ENCODE peak calls at places on chromosome 7, in nine cellular contexts. One of them, this sample, is unnamed.

GRCh38 chr7:80879849-80880248 is 39.0 kb downstream of the SEMA3C start:
- DNase-seq in mesendoderm: no peak
- DNase-seq in astrocyte: peak; percentile 72
- DNase-seq in endothelial cell of umbilical vein: no peak
- DNase-seq in GM23248: peak; percentile 63
- DNase-seq in keratinocyte: no peak
- DNase-seq in SK-N-SH: no peak
- DNase-seq in fibroblast of lung: peak; percentile 80
- DNase-seq in neural progenitor cell: no peak
- DNase-seq in this sample: no peak

GRCh38 chr7:88243345-88243909 is 23.6 kb upstream of the SRI start:
- DNase-seq in mesendoderm: peak; percentile 83
- DNase-seq in astrocyte: peak; percentile 42
- DNase-seq in endothelial cell of umbilical vein: peak; percentile 75
- DNase-seq in GM23248: peak; percentile 66
- DNase-seq in keratinocyte: no peak
- DNase-seq in SK-N-SH: peak; percentile 51
- DNase-seq in fibroblast of lung: peak; percentile 51
- DNase-seq in neural progenitor cell: peak; percentile 50
- DNase-seq in this sample: no peak

GRCh38 chr7:92603089-92603445 is 12.9 kb upstream of the FAM133B start:
- DNase-seq in mesendoderm: no peak
- DNase-seq in astrocyte: no peak
- DNase-seq in endothelial cell of umbilical vein: no peak
- DNase-seq in GM23248: no peak
- DNase-seq in keratinocyte: no peak
- DNase-seq in SK-N-SH: no peak
- DNase-seq in fibroblast of lung: no peak
- DNase-seq in neural progenitor cell: no peak
- DNase-seq in this sample: no peak

GRCh38 chr7:23373151-23374004 is 74.2 kb downstream of the MALSU1 start:
- DNase-seq in mesendoderm: no peak
- DNase-seq in astrocyte: peak; percentile 69
- DNase-seq in endothelial cell of umbilical vein: peak; percentile 92
- DNase-seq in GM23248: no peak
- DNase-seq in keratinocyte: no peak
- DNase-seq in SK-N-SH: no peak
- DNase-seq in fibroblast of lung: peak; percentile 76
- DNase-seq in neural progenitor cell: no peak
- DNase-seq in this sample: peak; percentile 60

GRCh38 chr7:138889566-138889965 is 91.6 kb upstream of the ATP6V0A4 start:
- DNase-seq in mesendoderm: no peak
- DNase-seq in astrocyte: peak; percentile 65
- DNase-seq in endothelial cell of umbilical vein: no peak
- DNase-seq in GM23248: peak; percentile 49
- DNase-seq in keratinocyte: no peak
- DNase-seq in SK-N-SH: no peak
- DNase-seq in fibroblast of lung: peak; percentile 70
- DNase-seq in neural progenitor cell: no peak
- DNase-seq in this sample: no peak

GRCh38 chr7:135459951-135460567 is 49.8 kb downstream of the CNOT4 start:
- DNase-seq in mesendoderm: no peak
- DNase-seq in astrocyte: no peak
- DNase-seq in endothelial cell of umbilical vein: peak; percentile 11
- DNase-seq in GM23248: no peak
- DNase-seq in keratinocyte: no peak
- DNase-seq in SK-N-SH: no peak
- DNase-seq in fibroblast of lung: no peak
- DNase-seq in neural progenitor cell: no peak
- DNase-seq in this sample: no peak

GRCh38 chr7:49791089-49791741 is 17.8 kb downstream of the VWC2 start:
- DNase-seq in mesendoderm: peak; percentile 90
- DNase-seq in astrocyte: no peak
- DNase-seq in endothelial cell of umbilical vein: no peak
- DNase-seq in GM23248: no peak
- DNase-seq in keratinocyte: no peak
- DNase-seq in SK-N-SH: peak; percentile 39
- DNase-seq in fibroblast of lung: no peak
- DNase-seq in neural progenitor cell: peak; percentile 76
- DNase-seq in this sample: no peak

GRCh38 chr7:119105381-119105780 is 880.9 kb downstream of the ANKRD7 start:
- DNase-seq in mesendoderm: peak; percentile 87
- DNase-seq in astrocyte: no peak
- DNase-seq in endothelial cell of umbilical vein: no peak
- DNase-seq in GM23248: no peak
- DNase-seq in keratinocyte: no peak
- DNase-seq in SK-N-SH: no peak
- DNase-seq in fibroblast of lung: no peak
- DNase-seq in neural progenitor cell: no peak
- DNase-seq in this sample: no peak

GRCh38 chr7:69599879-69600764 is 1.8 kb downstream of the AUTS2 start:
- DNase-seq in mesendoderm: peak; percentile 36
- DNase-seq in astrocyte: peak; percentile 16
- DNase-seq in endothelial cell of umbilical vein: no peak
- DNase-seq in GM23248: peak; percentile 15
- DNase-seq in keratinocyte: no peak
- DNase-seq in SK-N-SH: peak; percentile 69
- DNase-seq in fibroblast of lung: peak; percentile 29
- DNase-seq in neural progenitor cell: peak; percentile 50
- DNase-seq in this sample: peak; percentile 45

GRCh38 chr7:155885162-155886160 is 73.2 kb upstream of the SHH start:
- DNase-seq in mesendoderm: peak; percentile 50
- DNase-seq in astrocyte: peak; percentile 82
- DNase-seq in endothelial cell of umbilical vein: peak; percentile 81
- DNase-seq in GM23248: peak; percentile 34
- DNase-seq in keratinocyte: no peak
- DNase-seq in SK-N-SH: no peak
- DNase-seq in fibroblast of lung: peak; percentile 89
- DNase-seq in neural progenitor cell: peak; percentile 45
- DNase-seq in this sample: no peak

DNA sequence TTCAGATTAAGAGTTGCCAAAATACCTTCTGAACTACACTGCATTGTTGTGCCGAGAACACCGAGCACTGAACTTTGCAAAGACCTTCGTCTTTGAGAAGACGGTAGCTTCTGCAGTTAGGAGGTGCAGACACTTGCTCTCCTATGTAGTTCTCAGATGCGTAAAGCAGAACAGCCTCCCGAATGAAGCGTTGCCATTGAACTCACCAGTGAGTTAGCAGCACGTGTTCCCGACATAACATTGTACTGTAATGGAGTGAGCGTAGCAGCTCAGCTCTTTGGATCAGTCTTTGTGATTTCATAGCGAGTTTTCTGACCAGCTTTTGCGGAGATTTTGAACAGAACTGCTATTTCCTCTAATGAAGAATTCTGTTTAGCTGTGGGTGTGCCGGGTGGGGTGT is 45.0 kb downstream of the DAGLB start:
- DNase-seq in mesendoderm: no peak
- DNase-seq in astrocyte: no peak
- DNase-seq in endothelial cell of umbilical vein: no peak
- DNase-seq in GM23248: no peak
- DNase-seq in keratinocyte: no peak
- DNase-seq in SK-N-SH: no peak
- DNase-seq in fibroblast of lung: no peak
- DNase-seq in neural progenitor cell: no peak
- DNase-seq in this sample: no peak
- H3K36me3 ChIP-seq in mesendoderm: peaks cover 25% of the 10 kb centered on the region
- H3K36me3 ChIP-seq in astrocyte: peaks cover 57% of the 10 kb centered on the region
- H3K36me3 ChIP-seq in endothelial cell of umbilical vein: peaks cover 23% of the 10 kb centered on the region
- H3K36me3 ChIP-seq in GM23248: peaks cover 80% of the 10 kb centered on the region
- H3K36me3 ChIP-seq in keratinocyte: peaks cover 38% of the 10 kb centered on the region
- H3K36me3 ChIP-seq in SK-N-SH: peaks cover 83% of the 10 kb centered on the region
- H3K36me3 ChIP-seq in fibroblast of lung: peaks cover 16% of the 10 kb centered on the region
- H3K36me3 ChIP-seq in neural progenitor cell: no peaks in the 10 kb centered on the region
- H3K36me3 ChIP-seq in this sample: peaks cover 93% of the 10 kb centered on the region

GRCh38 chr7:153590136-153590535 is 462.1 kb upstream of the DPP6 start:
- DNase-seq in mesendoderm: peak; percentile 7
- DNase-seq in astrocyte: no peak
- DNase-seq in endothelial cell of umbilical vein: no peak
- DNase-seq in GM23248: no peak
- DNase-seq in keratinocyte: no peak
- DNase-seq in SK-N-SH: no peak
- DNase-seq in fibroblast of lung: no peak
- DNase-seq in neural progenitor cell: no peak
- DNase-seq in this sample: no peak

GRCh38 chr7:153584132-153584531 is 468.1 kb upstream of the DPP6 start:
- DNase-seq in mesendoderm: no peak
- DNase-seq in astrocyte: no peak
- DNase-seq in endothelial cell of umbilical vein: no peak
- DNase-seq in GM23248: no peak
- DNase-seq in keratinocyte: no peak
- DNase-seq in SK-N-SH: no peak
- DNase-seq in fibroblast of lung: no peak
- DNase-seq in neural progenitor cell: no peak
- DNase-seq in this sample: no peak

GRCh38 chr7:153590571-153590970 is 461.6 kb upstream of the DPP6 start:
- DNase-seq in mesendoderm: no peak
- DNase-seq in astrocyte: no peak
- DNase-seq in endothelial cell of umbilical vein: no peak
- DNase-seq in GM23248: no peak
- DNase-seq in keratinocyte: no peak
- DNase-seq in SK-N-SH: no peak
- DNase-seq in fibroblast of lung: no peak
- DNase-seq in neural progenitor cell: no peak
- DNase-seq in this sample: no peak

GRCh38 chr7:153588596-153588995 is 463.6 kb upstream of the DPP6 start:
- DNase-seq in mesendoderm: no peak
- DNase-seq in astrocyte: no peak
- DNase-seq in endothelial cell of umbilical vein: no peak
- DNase-seq in GM23248: no peak
- DNase-seq in keratinocyte: no peak
- DNase-seq in SK-N-SH: no peak
- DNase-seq in fibroblast of lung: no peak
- DNase-seq in neural progenitor cell: no peak
- DNase-seq in this sample: no peak
- H3K27ac ChIP-seq in mesendoderm: no peak overlapping the region
- H3K27ac ChIP-seq in astrocyte: no peak overlapping the region
- H3K27ac ChIP-seq in endothelial cell of umbilical vein: no peak overlapping the region
- H3K27ac ChIP-seq in GM23248: no peak overlapping the region
- H3K27ac ChIP-seq in keratinocyte: no peak overlapping the region
- H3K27ac ChIP-seq in SK-N-SH: no peak overlapping the region
- H3K27ac ChIP-seq in fibroblast of lung: no peak overlapping the region
- H3K27ac ChIP-seq in neural progenitor cell: no peak overlapping the region
- H3K27ac ChIP-seq in this sample: no peak overlapping the region

DNA sequence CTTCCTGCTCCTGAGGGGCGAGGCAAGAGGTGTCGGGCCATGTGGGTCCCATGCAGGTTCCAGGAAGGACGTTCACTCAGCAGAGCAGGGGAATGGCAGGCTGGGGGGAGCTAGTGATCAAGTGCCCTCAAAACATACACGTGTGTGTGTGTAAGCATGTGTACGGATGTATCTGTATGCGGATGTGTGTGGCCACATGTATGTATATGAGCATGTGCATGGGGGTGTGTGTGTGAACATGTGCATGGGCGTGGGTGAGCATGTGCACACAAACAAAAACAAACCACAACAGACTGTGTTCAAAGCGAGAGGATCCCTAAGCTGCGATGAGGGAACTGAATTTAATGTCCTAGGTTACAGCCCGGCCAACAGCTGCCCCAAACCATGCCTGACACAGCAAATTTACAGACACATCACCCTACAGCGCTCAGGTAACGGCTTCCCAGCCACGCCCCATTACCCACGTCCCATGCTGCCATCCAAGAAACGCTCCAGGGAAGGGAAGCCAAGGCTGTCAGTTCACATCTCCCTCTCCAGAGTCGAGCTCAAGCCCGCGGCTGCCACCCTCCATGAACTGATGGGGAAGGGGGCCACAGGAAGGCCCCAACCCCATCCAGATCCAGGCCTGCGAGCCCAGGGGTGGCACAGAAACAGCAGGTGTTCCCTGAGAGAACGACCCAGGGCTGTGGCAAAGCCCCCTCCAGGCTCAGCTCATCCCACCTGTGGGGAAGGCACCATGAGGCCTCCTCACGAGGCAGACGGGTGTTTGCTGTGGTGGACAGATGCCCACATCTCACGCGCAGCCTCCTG is 56.6 kb downstream of the PTPRN2 start:
- DNase-seq in mesendoderm: no peak
- DNase-seq in astrocyte: no peak
- DNase-seq in endothelial cell of umbilical vein: no peak
- DNase-seq in GM23248: no peak
- DNase-seq in keratinocyte: no peak
- DNase-seq in SK-N-SH: no peak
- DNase-seq in fibroblast of lung: no peak
- DNase-seq in neural progenitor cell: no peak
- DNase-seq in this sample: no peak
- H3K9ac ChIP-seq in mesendoderm: no peak overlapping the region
- H3K9ac ChIP-seq in astrocyte: no peak overlapping the region
- H3K9ac ChIP-seq in endothelial cell of umbilical vein: no peak overlapping the region
- H3K9ac ChIP-seq in GM23248: no peak overlapping the region
- H3K9ac ChIP-seq in keratinocyte: no peak overlapping the region
- H3K9ac ChIP-seq in SK-N-SH: no peak overlapping the region
- H3K9ac ChIP-seq in fibroblast of lung: no peak overlapping the region
- H3K9ac ChIP-seq in neural progenitor cell: no peak overlapping the region
- H3K9ac ChIP-seq in this sample: no peak overlapping the region

GRCh38 chr7:75573477-75574019 is 81.4 kb downstream of the SPDYE5 start:
- DNase-seq in mesendoderm: no peak
- DNase-seq in astrocyte: no peak
- DNase-seq in endothelial cell of umbilical vein: no peak
- DNase-seq in GM23248: no peak
- DNase-seq in keratinocyte: no peak
- DNase-seq in SK-N-SH: no peak
- DNase-seq in fibroblast of lung: no peak
- DNase-seq in neural progenitor cell: no peak
- DNase-seq in this sample: no peak

GRCh38 chr7:75575488-75576112 is 83.5 kb downstream of the SPDYE5 start:
- DNase-seq in mesendoderm: no peak
- DNase-seq in astrocyte: no peak
- DNase-seq in endothelial cell of umbilical vein: no peak
- DNase-seq in GM23248: peak; percentile 23
- DNase-seq in keratinocyte: no peak
- DNase-seq in SK-N-SH: peak; percentile 93
- DNase-seq in fibroblast of lung: no peak
- DNase-seq in neural progenitor cell: peak; percentile 42
- DNase-seq in this sample: no peak

GRCh38 chr7:75571209-75571608 is 79.1 kb downstream of the SPDYE5 start:
- DNase-seq in mesendoderm: no peak
- DNase-seq in astrocyte: no peak
- DNase-seq in endothelial cell of umbilical vein: no peak
- DNase-seq in GM23248: no peak
- DNase-seq in keratinocyte: no peak
- DNase-seq in SK-N-SH: no peak
- DNase-seq in fibroblast of lung: no peak
- DNase-seq in neural progenitor cell: peak; percentile 23
- DNase-seq in this sample: no peak

GRCh38 chr7:75572814-75573213 is 80.7 kb downstream of the SPDYE5 start:
- DNase-seq in mesendoderm: no peak
- DNase-seq in astrocyte: no peak
- DNase-seq in endothelial cell of umbilical vein: no peak
- DNase-seq in GM23248: no peak
- DNase-seq in keratinocyte: no peak
- DNase-seq in SK-N-SH: no peak
- DNase-seq in fibroblast of lung: no peak
- DNase-seq in neural progenitor cell: no peak
- DNase-seq in this sample: no peak

DNA sequence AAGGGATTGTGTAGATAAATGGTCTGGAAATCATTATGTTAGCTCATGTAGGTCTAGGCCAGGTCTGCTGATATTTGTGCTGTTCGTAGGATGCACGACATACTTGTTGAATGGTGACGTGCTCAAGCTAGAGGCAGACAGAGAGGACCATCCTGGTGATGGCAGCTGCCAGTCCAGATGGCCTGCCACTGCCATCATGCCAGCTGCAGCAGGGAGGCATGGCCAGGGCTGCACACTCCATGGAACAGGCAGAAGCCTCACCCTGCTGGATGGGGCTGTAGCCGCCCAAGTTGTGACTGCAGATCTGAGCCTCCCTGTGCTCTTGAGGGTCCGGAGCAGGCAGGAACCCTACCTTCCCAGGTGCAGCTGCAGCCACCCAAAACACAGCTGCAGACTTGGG is 80.3 kb downstream of the SPDYE5 start:
- DNase-seq in mesendoderm: no peak
- DNase-seq in astrocyte: no peak
- DNase-seq in endothelial cell of umbilical vein: no peak
- DNase-seq in GM23248: no peak
- DNase-seq in keratinocyte: no peak
- DNase-seq in SK-N-SH: no peak
- DNase-seq in fibroblast of lung: no peak
- DNase-seq in neural progenitor cell: no peak
- DNase-seq in this sample: no peak
- H3K36me3 ChIP-seq in mesendoderm: peaks cover 9% of the 10 kb centered on the region
- H3K36me3 ChIP-seq in astrocyte: no peaks in the 10 kb centered on the region
- H3K36me3 ChIP-seq in endothelial cell of umbilical vein: peaks cover 2% of the 10 kb centered on the region
- H3K36me3 ChIP-seq in GM23248: peaks cover 3% of the 10 kb centered on the region
- H3K36me3 ChIP-seq in keratinocyte: no peaks in the 10 kb centered on the region
- H3K36me3 ChIP-seq in SK-N-SH: no peaks in the 10 kb centered on the region
- H3K36me3 ChIP-seq in fibroblast of lung: peaks cover 2% of the 10 kb centered on the region
- H3K36me3 ChIP-seq in neural progenitor cell: peaks cover 4% of the 10 kb centered on the region
- H3K36me3 ChIP-seq in this sample: no peaks in the 10 kb centered on the region